ENCODE peak calls at places on chromosomes 3 and 15, in eight cellular contexts. One of them, this sample, is unnamed.

GRCh38 chr3:169668081-169668956 is 4.8 kb upstream of the MECOM start:
- DNase-seq in Peyer's patch: no peak
- DNase-seq in left cardiac atrium: peak
- DNase-seq in ovary: peak
- DNase-seq in astrocyte of the spinal cord: peak
- DNase-seq in T-cell: no peak
- DNase-seq in activated gamma-delta T cell treated with Interleukin-2 at 50 U/mL for 16 hours: no peak
- DNase-seq in stimulated activated CD4-positive, alpha-beta T cell treated with anti-CD3 and anti-CD28 coated beads, TNF-alpha, amount 100 ng/mL, for 1 hour: no peak
- DNase-seq in this sample: no peak

GRCh38 chr3:39260957-39261356 is 18.9 kb downstream of the CX3CR1 start:
- DNase-seq in Peyer's patch: peak
- DNase-seq in left cardiac atrium: peak
- DNase-seq in ovary: peak
- DNase-seq in astrocyte of the spinal cord: peak
- DNase-seq in T-cell: peak
- DNase-seq in activated gamma-delta T cell treated with Interleukin-2 at 50 U/mL for 16 hours: peak
- DNase-seq in stimulated activated CD4-positive, alpha-beta T cell treated with anti-CD3 and anti-CD28 coated beads, TNF-alpha, amount 100 ng/mL, for 1 hour: no peak
- DNase-seq in this sample: peak

GRCh38 chr3:123365450-123366143 is 83.3 kb downstream of the ADCY5 start:
- DNase-seq in Peyer's patch: no peak
- DNase-seq in left cardiac atrium: no peak
- DNase-seq in ovary: peak
- DNase-seq in astrocyte of the spinal cord: no peak
- DNase-seq in T-cell: no peak
- DNase-seq in activated gamma-delta T cell treated with Interleukin-2 at 50 U/mL for 16 hours: no peak
- DNase-seq in stimulated activated CD4-positive, alpha-beta T cell treated with anti-CD3 and anti-CD28 coated beads, TNF-alpha, amount 100 ng/mL, for 1 hour: no peak
- DNase-seq in this sample: peak

GRCh38 chr3:101935081-101935480 is 85.8 kb downstream of the NFKBIZ start:
- DNase-seq in Peyer's patch: no peak
- DNase-seq in left cardiac atrium: no peak
- DNase-seq in ovary: no peak
- DNase-seq in astrocyte of the spinal cord: no peak
- DNase-seq in T-cell: no peak
- DNase-seq in activated gamma-delta T cell treated with Interleukin-2 at 50 U/mL for 16 hours: no peak
- DNase-seq in stimulated activated CD4-positive, alpha-beta T cell treated with anti-CD3 and anti-CD28 coated beads, TNF-alpha, amount 100 ng/mL, for 1 hour: no peak
- DNase-seq in this sample: no peak

GRCh38 chr3:10645800-10646199 is 140.4 kb upstream of the ATP2B2 start:
- DNase-seq in Peyer's patch: no peak
- DNase-seq in left cardiac atrium: no peak
- DNase-seq in ovary: no peak
- DNase-seq in astrocyte of the spinal cord: no peak
- DNase-seq in T-cell: no peak
- DNase-seq in activated gamma-delta T cell treated with Interleukin-2 at 50 U/mL for 16 hours: no peak
- DNase-seq in stimulated activated CD4-positive, alpha-beta T cell treated with anti-CD3 and anti-CD28 coated beads, TNF-alpha, amount 100 ng/mL, for 1 hour: no peak
- DNase-seq in this sample: no peak

GRCh38 chr15:66952756-66953522 is 112.5 kb upstream of the SMAD3 start:
- DNase-seq in Peyer's patch: no peak
- DNase-seq in left cardiac atrium: no peak
- DNase-seq in ovary: no peak
- DNase-seq in astrocyte of the spinal cord: no peak
- DNase-seq in T-cell: no peak
- DNase-seq in activated gamma-delta T cell treated with Interleukin-2 at 50 U/mL for 16 hours: no peak
- DNase-seq in stimulated activated CD4-positive, alpha-beta T cell treated with anti-CD3 and anti-CD28 coated beads, TNF-alpha, amount 100 ng/mL, for 1 hour: no peak
- DNase-seq in this sample: no peak

GRCh38 chr3:152365766-152366593 is 97.3 kb downstream of the MBNL1 start:
- DNase-seq in Peyer's patch: no peak
- DNase-seq in left cardiac atrium: no peak
- DNase-seq in ovary: no peak
- DNase-seq in astrocyte of the spinal cord: peak
- DNase-seq in T-cell: no peak
- DNase-seq in activated gamma-delta T cell treated with Interleukin-2 at 50 U/mL for 16 hours: no peak
- DNase-seq in stimulated activated CD4-positive, alpha-beta T cell treated with anti-CD3 and anti-CD28 coated beads, TNF-alpha, amount 100 ng/mL, for 1 hour: no peak
- DNase-seq in this sample: no peak

GRCh38 chr15:26702381-26702780 is 70.5 kb downstream of the GABRB3 start:
- DNase-seq in Peyer's patch: no peak
- DNase-seq in left cardiac atrium: no peak
- DNase-seq in ovary: no peak
- DNase-seq in astrocyte of the spinal cord: no peak
- DNase-seq in T-cell: no peak
- DNase-seq in activated gamma-delta T cell treated with Interleukin-2 at 50 U/mL for 16 hours: no peak
- DNase-seq in stimulated activated CD4-positive, alpha-beta T cell treated with anti-CD3 and anti-CD28 coated beads, TNF-alpha, amount 100 ng/mL, for 1 hour: no peak
- DNase-seq in this sample: no peak

GRCh38 chr15:40941078-40941527 is 12.0 kb downstream of the DLL4 start:
- DNase-seq in Peyer's patch: no peak
- DNase-seq in left cardiac atrium: no peak
- DNase-seq in ovary: no peak
- DNase-seq in astrocyte of the spinal cord: no peak
- DNase-seq in T-cell: no peak
- DNase-seq in activated gamma-delta T cell treated with Interleukin-2 at 50 U/mL for 16 hours: no peak
- DNase-seq in stimulated activated CD4-positive, alpha-beta T cell treated with anti-CD3 and anti-CD28 coated beads, TNF-alpha, amount 100 ng/mL, for 1 hour: no peak
- DNase-seq in this sample: no peak

GRCh38 chr3:27079427-27080105 is 289.6 kb downstream of the NEK10 start:
- DNase-seq in Peyer's patch: no peak
- DNase-seq in left cardiac atrium: no peak
- DNase-seq in ovary: no peak
- DNase-seq in astrocyte of the spinal cord: no peak
- DNase-seq in T-cell: no peak
- DNase-seq in activated gamma-delta T cell treated with Interleukin-2 at 50 U/mL for 16 hours: no peak
- DNase-seq in stimulated activated CD4-positive, alpha-beta T cell treated with anti-CD3 and anti-CD28 coated beads, TNF-alpha, amount 100 ng/mL, for 1 hour: no peak
- DNase-seq in this sample: no peak

GRCh38 chr3:139506792-139507191 is 30.5 kb upstream of the RBP2 start:
- DNase-seq in Peyer's patch: no peak
- DNase-seq in left cardiac atrium: no peak
- DNase-seq in ovary: no peak
- DNase-seq in astrocyte of the spinal cord: no peak
- DNase-seq in T-cell: no peak
- DNase-seq in activated gamma-delta T cell treated with Interleukin-2 at 50 U/mL for 16 hours: no peak
- DNase-seq in stimulated activated CD4-positive, alpha-beta T cell treated with anti-CD3 and anti-CD28 coated beads, TNF-alpha, amount 100 ng/mL, for 1 hour: no peak
- DNase-seq in this sample: peak

GRCh38 chr15:68819451-68820204 is 1.1 kb downstream of the ANP32A start:
- DNase-seq in Peyer's patch: peak
- DNase-seq in left cardiac atrium: peak
- DNase-seq in ovary: peak
- DNase-seq in astrocyte of the spinal cord: peak
- DNase-seq in T-cell: no peak
- DNase-seq in activated gamma-delta T cell treated with Interleukin-2 at 50 U/mL for 16 hours: peak
- DNase-seq in stimulated activated CD4-positive, alpha-beta T cell treated with anti-CD3 and anti-CD28 coated beads, TNF-alpha, amount 100 ng/mL, for 1 hour: peak
- DNase-seq in this sample: peak

GRCh38 chr3:65178703-65179102 is 490.9 kb upstream of the ADAMTS9 start:
- DNase-seq in Peyer's patch: no peak
- DNase-seq in left cardiac atrium: no peak
- DNase-seq in ovary: no peak
- DNase-seq in astrocyte of the spinal cord: peak
- DNase-seq in T-cell: no peak
- DNase-seq in activated gamma-delta T cell treated with Interleukin-2 at 50 U/mL for 16 hours: no peak
- DNase-seq in stimulated activated CD4-positive, alpha-beta T cell treated with anti-CD3 and anti-CD28 coated beads, TNF-alpha, amount 100 ng/mL, for 1 hour: no peak
- DNase-seq in this sample: no peak

GRCh38 chr3:193780810-193781472 is 187.9 kb downstream of the OPA1 start:
- DNase-seq in Peyer's patch: peak
- DNase-seq in left cardiac atrium: peak
- DNase-seq in ovary: peak
- DNase-seq in astrocyte of the spinal cord: peak
- DNase-seq in T-cell: no peak
- DNase-seq in activated gamma-delta T cell treated with Interleukin-2 at 50 U/mL for 16 hours: no peak
- DNase-seq in stimulated activated CD4-positive, alpha-beta T cell treated with anti-CD3 and anti-CD28 coated beads, TNF-alpha, amount 100 ng/mL, for 1 hour: peak
- DNase-seq in this sample: peak

GRCh38 chr3:120928991-120929390 is 21.0 kb downstream of the STXBP5L start:
- DNase-seq in Peyer's patch: no peak
- DNase-seq in left cardiac atrium: no peak
- DNase-seq in ovary: no peak
- DNase-seq in astrocyte of the spinal cord: peak
- DNase-seq in T-cell: no peak
- DNase-seq in activated gamma-delta T cell treated with Interleukin-2 at 50 U/mL for 16 hours: no peak
- DNase-seq in stimulated activated CD4-positive, alpha-beta T cell treated with anti-CD3 and anti-CD28 coated beads, TNF-alpha, amount 100 ng/mL, for 1 hour: no peak
- DNase-seq in this sample: no peak

GRCh38 chr15:57611938-57612337 is 20.2 kb downstream of the MYZAP start:
- DNase-seq in Peyer's patch: no peak
- DNase-seq in left cardiac atrium: peak
- DNase-seq in ovary: peak
- DNase-seq in astrocyte of the spinal cord: peak
- DNase-seq in T-cell: no peak
- DNase-seq in activated gamma-delta T cell treated with Interleukin-2 at 50 U/mL for 16 hours: no peak
- DNase-seq in stimulated activated CD4-positive, alpha-beta T cell treated with anti-CD3 and anti-CD28 coated beads, TNF-alpha, amount 100 ng/mL, for 1 hour: no peak
- DNase-seq in this sample: peak

GRCh38 chr15:48855501-48856440 is 22.2 kb upstream of the EID1 start:
- DNase-seq in Peyer's patch: no peak
- DNase-seq in left cardiac atrium: no peak
- DNase-seq in ovary: no peak
- DNase-seq in astrocyte of the spinal cord: peak
- DNase-seq in T-cell: no peak
- DNase-seq in activated gamma-delta T cell treated with Interleukin-2 at 50 U/mL for 16 hours: no peak
- DNase-seq in stimulated activated CD4-positive, alpha-beta T cell treated with anti-CD3 and anti-CD28 coated beads, TNF-alpha, amount 100 ng/mL, for 1 hour: no peak
- DNase-seq in this sample: peak

GRCh38 chr3:143731776-143732175 is 116.5 kb downstream of the SLC9A9 start:
- DNase-seq in Peyer's patch: no peak
- DNase-seq in left cardiac atrium: no peak
- DNase-seq in ovary: no peak
- DNase-seq in astrocyte of the spinal cord: no peak
- DNase-seq in T-cell: no peak
- DNase-seq in activated gamma-delta T cell treated with Interleukin-2 at 50 U/mL for 16 hours: no peak
- DNase-seq in stimulated activated CD4-positive, alpha-beta T cell treated with anti-CD3 and anti-CD28 coated beads, TNF-alpha, amount 100 ng/mL, for 1 hour: no peak
- DNase-seq in this sample: no peak

GRCh38 chr15:68249058-68249713 is 19.7 kb upstream of the CLN6 start:
- DNase-seq in Peyer's patch: no peak
- DNase-seq in left cardiac atrium: no peak
- DNase-seq in ovary: no peak
- DNase-seq in astrocyte of the spinal cord: no peak
- DNase-seq in T-cell: no peak
- DNase-seq in activated gamma-delta T cell treated with Interleukin-2 at 50 U/mL for 16 hours: no peak
- DNase-seq in stimulated activated CD4-positive, alpha-beta T cell treated with anti-CD3 and anti-CD28 coated beads, TNF-alpha, amount 100 ng/mL, for 1 hour: no peak
- DNase-seq in this sample: no peak

GRCh38 chr15:71219646-71220045 is 104.4 kb downstream of the THSD4 start:
- DNase-seq in Peyer's patch: no peak
- DNase-seq in left cardiac atrium: no peak
- DNase-seq in ovary: no peak
- DNase-seq in astrocyte of the spinal cord: peak
- DNase-seq in T-cell: no peak
- DNase-seq in activated gamma-delta T cell treated with Interleukin-2 at 50 U/mL for 16 hours: no peak
- DNase-seq in stimulated activated CD4-positive, alpha-beta T cell treated with anti-CD3 and anti-CD28 coated beads, TNF-alpha, amount 100 ng/mL, for 1 hour: no peak
- DNase-seq in this sample: no peak

GRCh38 chr15:36888018-36888992 is 212.0 kb downstream of the MEIS2 start:
- DNase-seq in Peyer's patch: no peak
- DNase-seq in left cardiac atrium: no peak
- DNase-seq in ovary: no peak
- DNase-seq in astrocyte of the spinal cord: no peak
- DNase-seq in T-cell: no peak
- DNase-seq in activated gamma-delta T cell treated with Interleukin-2 at 50 U/mL for 16 hours: no peak
- DNase-seq in stimulated activated CD4-positive, alpha-beta T cell treated with anti-CD3 and anti-CD28 coated beads, TNF-alpha, amount 100 ng/mL, for 1 hour: no peak
- DNase-seq in this sample: no peak

GRCh38 chr15:44094776-44095175 is 100.3 kb downstream of the FRMD5 start:
- DNase-seq in Peyer's patch: no peak
- DNase-seq in left cardiac atrium: no peak
- DNase-seq in ovary: no peak
- DNase-seq in astrocyte of the spinal cord: peak
- DNase-seq in T-cell: no peak
- DNase-seq in activated gamma-delta T cell treated with Interleukin-2 at 50 U/mL for 16 hours: no peak
- DNase-seq in stimulated activated CD4-positive, alpha-beta T cell treated with anti-CD3 and anti-CD28 coated beads, TNF-alpha, amount 100 ng/mL, for 1 hour: no peak
- DNase-seq in this sample: no peak

GRCh38 chr15:48456126-48456525 is 124.9 kb downstream of the DUT start:
- DNase-seq in Peyer's patch: no peak
- DNase-seq in left cardiac atrium: no peak
- DNase-seq in ovary: no peak
- DNase-seq in astrocyte of the spinal cord: no peak
- DNase-seq in T-cell: no peak
- DNase-seq in activated gamma-delta T cell treated with Interleukin-2 at 50 U/mL for 16 hours: no peak
- DNase-seq in stimulated activated CD4-positive, alpha-beta T cell treated with anti-CD3 and anti-CD28 coated beads, TNF-alpha, amount 100 ng/mL, for 1 hour: no peak
- DNase-seq in this sample: no peak

GRCh38 chr15:38843736-38844590 is 279.3 kb upstream of the RASGRP1 start:
- DNase-seq in Peyer's patch: no peak
- DNase-seq in left cardiac atrium: no peak
- DNase-seq in ovary: no peak
- DNase-seq in astrocyte of the spinal cord: no peak
- DNase-seq in T-cell: no peak
- DNase-seq in activated gamma-delta T cell treated with Interleukin-2 at 50 U/mL for 16 hours: no peak
- DNase-seq in stimulated activated CD4-positive, alpha-beta T cell treated with anti-CD3 and anti-CD28 coated beads, TNF-alpha, amount 100 ng/mL, for 1 hour: no peak
- DNase-seq in this sample: no peak

GRCh38 chr15:36808401-36809160 is 229.2 kb downstream of the CDIN1 start:
- DNase-seq in Peyer's patch: no peak
- DNase-seq in left cardiac atrium: no peak
- DNase-seq in ovary: no peak
- DNase-seq in astrocyte of the spinal cord: peak
- DNase-seq in T-cell: no peak
- DNase-seq in activated gamma-delta T cell treated with Interleukin-2 at 50 U/mL for 16 hours: no peak
- DNase-seq in stimulated activated CD4-positive, alpha-beta T cell treated with anti-CD3 and anti-CD28 coated beads, TNF-alpha, amount 100 ng/mL, for 1 hour: no peak
- DNase-seq in this sample: peak

GRCh38 chr3:193681631-193682030 is 88.6 kb downstream of the OPA1 start:
- DNase-seq in Peyer's patch: no peak
- DNase-seq in left cardiac atrium: no peak
- DNase-seq in ovary: no peak
- DNase-seq in astrocyte of the spinal cord: no peak
- DNase-seq in T-cell: no peak
- DNase-seq in activated gamma-delta T cell treated with Interleukin-2 at 50 U/mL for 16 hours: no peak
- DNase-seq in stimulated activated CD4-positive, alpha-beta T cell treated with anti-CD3 and anti-CD28 coated beads, TNF-alpha, amount 100 ng/mL, for 1 hour: no peak
- DNase-seq in this sample: no peak

GRCh38 chr3:52147804-52148203 is 6.4 kb downstream of the POC1A start:
- DNase-seq in Peyer's patch: no peak
- DNase-seq in left cardiac atrium: no peak
- DNase-seq in ovary: no peak
- DNase-seq in astrocyte of the spinal cord: peak
- DNase-seq in T-cell: no peak
- DNase-seq in activated gamma-delta T cell treated with Interleukin-2 at 50 U/mL for 16 hours: no peak
- DNase-seq in stimulated activated CD4-positive, alpha-beta T cell treated with anti-CD3 and anti-CD28 coated beads, TNF-alpha, amount 100 ng/mL, for 1 hour: no peak
- DNase-seq in this sample: no peak

GRCh38 chr15:77836116-77836798 is 203.5 kb upstream of the LINGO1 start:
- DNase-seq in Peyer's patch: no peak
- DNase-seq in left cardiac atrium: no peak
- DNase-seq in ovary: no peak
- DNase-seq in astrocyte of the spinal cord: peak
- DNase-seq in T-cell: no peak
- DNase-seq in activated gamma-delta T cell treated with Interleukin-2 at 50 U/mL for 16 hours: no peak
- DNase-seq in stimulated activated CD4-positive, alpha-beta T cell treated with anti-CD3 and anti-CD28 coated beads, TNF-alpha, amount 100 ng/mL, for 1 hour: no peak
- DNase-seq in this sample: no peak

GRCh38 chr15:59174846-59175831 is 31.5 kb upstream of the LDHAL6B start:
- DNase-seq in Peyer's patch: peak
- DNase-seq in left cardiac atrium: peak
- DNase-seq in ovary: peak
- DNase-seq in astrocyte of the spinal cord: peak
- DNase-seq in T-cell: no peak
- DNase-seq in activated gamma-delta T cell treated with Interleukin-2 at 50 U/mL for 16 hours: no peak
- DNase-seq in stimulated activated CD4-positive, alpha-beta T cell treated with anti-CD3 and anti-CD28 coated beads, TNF-alpha, amount 100 ng/mL, for 1 hour: peak
- DNase-seq in this sample: peak

GRCh38 chr3:11272913-11273574 is 847 bp downstream of the ATG7 start:
- DNase-seq in Peyer's patch: no peak
- DNase-seq in left cardiac atrium: no peak
- DNase-seq in ovary: no peak
- DNase-seq in astrocyte of the spinal cord: no peak
- DNase-seq in T-cell: no peak
- DNase-seq in activated gamma-delta T cell treated with Interleukin-2 at 50 U/mL for 16 hours: no peak
- DNase-seq in stimulated activated CD4-positive, alpha-beta T cell treated with anti-CD3 and anti-CD28 coated beads, TNF-alpha, amount 100 ng/mL, for 1 hour: no peak
- DNase-seq in this sample: no peak

GRCh38 chr3:179666436-179667035 is 13.7 kb downstream of the USP13 start:
- DNase-seq in Peyer's patch: no peak
- DNase-seq in left cardiac atrium: peak
- DNase-seq in ovary: peak
- DNase-seq in astrocyte of the spinal cord: peak
- DNase-seq in T-cell: no peak
- DNase-seq in activated gamma-delta T cell treated with Interleukin-2 at 50 U/mL for 16 hours: no peak
- DNase-seq in stimulated activated CD4-positive, alpha-beta T cell treated with anti-CD3 and anti-CD28 coated beads, TNF-alpha, amount 100 ng/mL, for 1 hour: no peak
- DNase-seq in this sample: no peak

GRCh38 chr15:69893863-69894262 is 203.9 kb downstream of the TLE3 start:
- DNase-seq in Peyer's patch: no peak
- DNase-seq in left cardiac atrium: peak
- DNase-seq in ovary: no peak
- DNase-seq in astrocyte of the spinal cord: peak
- DNase-seq in T-cell: no peak
- DNase-seq in activated gamma-delta T cell treated with Interleukin-2 at 50 U/mL for 16 hours: no peak
- DNase-seq in stimulated activated CD4-positive, alpha-beta T cell treated with anti-CD3 and anti-CD28 coated beads, TNF-alpha, amount 100 ng/mL, for 1 hour: no peak
- DNase-seq in this sample: no peak

GRCh38 chr3:10968390-10968789 is 24.2 kb upstream of the SLC6A1 start:
- DNase-seq in Peyer's patch: no peak
- DNase-seq in left cardiac atrium: no peak
- DNase-seq in ovary: no peak
- DNase-seq in astrocyte of the spinal cord: peak
- DNase-seq in T-cell: no peak
- DNase-seq in activated gamma-delta T cell treated with Interleukin-2 at 50 U/mL for 16 hours: no peak
- DNase-seq in stimulated activated CD4-positive, alpha-beta T cell treated with anti-CD3 and anti-CD28 coated beads, TNF-alpha, amount 100 ng/mL, for 1 hour: no peak
- DNase-seq in this sample: no peak

This sample was measured in HepG2.